ENCODE peak calls at places on chromosomes 7 and 10, in seven cellular contexts. D is IMR-90, J is heart left ventricle, O is ovary, N is A549, L is uterus, G is K562. X is an unnamed sample. For H3K4me1, the result is how much of the 10 kb centered on the place peaks cover.

GRCh38 chr10:60572511-60573194 is 183.0 kb upstream of the ANK3 start:
- DNase-seq in G (no peak), O (peak), L (no peak), J (no peak), N (no peak), D (peak), X (peak)

GRCh38 chr10:21359202-21359601 is 166.3 kb downstream of the SKIDA1 start:
- DNase-seq in L (no peak), D (no peak), O (no peak), N (no peak), G (no peak), J (no peak), X (no peak)

GRCh38 chr7:27930910-27931476 is 191.0 kb downstream of the TAX1BP1 start:
- DNase-seq in J (no peak), L (no peak), N (no peak), O (no peak), D (no peak), G (no peak), X (no peak)

GRCh38 chr7:70588151-70588550 is 543.8 kb upstream of the GALNT17 start:
- DNase-seq in L (no peak), G (no peak), D (no peak), J (no peak), O (no peak), N (no peak), X (no peak)

GRCh38 chr7:150753826-150754603 is 16.8 kb downstream of the GIMAP5 start:
- DNase-seq in D (no peak), O (no peak), L (no peak), G (peak), J (no peak), N (no peak), X (no peak)

GRCh38 chr7:128891942-128892269 is 18.6 kb downstream of the KCP start:
- DNase-seq in O (no peak), G (no peak), L (no peak), J (no peak), N (no peak), D (no peak), X (no peak)

GRCh38 chr10:117184296-117184695 is 13.0 kb upstream of the KCNK18 start:
- DNase-seq in G (no peak), N (no peak), D (no peak), L (no peak), J (no peak), O (no peak), X (no peak)

GRCh38 chr7:134546903-134547737 is 1.8 kb upstream of the AKR1B15 start:
- DNase-seq in O (peak), L (peak), D (peak), G (peak), J (peak), N (peak), X (peak)

GRCh38 chr7:150955519-150956394 is 22.4 kb downstream of the KCNH2 start:
- DNase-seq in O (peak), D (peak), J (peak), L (peak), N (no peak), G (peak), X (no peak)

GRCh38 chr10:8061274-8062211 is 7.1 kb downstream of the GATA3 start:
- DNase-seq in N (no peak), D (no peak), G (peak), L (no peak), O (no peak), J (no peak), X (no peak)

GRCh38 chr10:75726522-75727493 is 295.4 kb downstream of the LRMDA start:
- DNase-seq in J (no peak), N (no peak), G (no peak), O (no peak), D (no peak), L (no peak), X (no peak)

GRCh38 chr10:17073720-17074547 is 55.7 kb downstream of the CUBN start:
- DNase-seq in L (no peak), J (no peak), G (no peak), N (no peak), O (no peak), D (no peak), X (no peak)

GRCh38 chr10:103648231-103648950 is 154.9 kb downstream of the NEURL1 start:
- DNase-seq in J (no peak), G (no peak), N (no peak), D (no peak), L (no peak), O (no peak), X (no peak)

GRCh38 chr7:22354462-22354861 is 2.5 kb downstream of the RAPGEF5 start:
- DNase-seq in O (no peak), L (no peak), N (no peak), G (no peak), D (no peak), J (no peak), X (no peak)

DNA sequence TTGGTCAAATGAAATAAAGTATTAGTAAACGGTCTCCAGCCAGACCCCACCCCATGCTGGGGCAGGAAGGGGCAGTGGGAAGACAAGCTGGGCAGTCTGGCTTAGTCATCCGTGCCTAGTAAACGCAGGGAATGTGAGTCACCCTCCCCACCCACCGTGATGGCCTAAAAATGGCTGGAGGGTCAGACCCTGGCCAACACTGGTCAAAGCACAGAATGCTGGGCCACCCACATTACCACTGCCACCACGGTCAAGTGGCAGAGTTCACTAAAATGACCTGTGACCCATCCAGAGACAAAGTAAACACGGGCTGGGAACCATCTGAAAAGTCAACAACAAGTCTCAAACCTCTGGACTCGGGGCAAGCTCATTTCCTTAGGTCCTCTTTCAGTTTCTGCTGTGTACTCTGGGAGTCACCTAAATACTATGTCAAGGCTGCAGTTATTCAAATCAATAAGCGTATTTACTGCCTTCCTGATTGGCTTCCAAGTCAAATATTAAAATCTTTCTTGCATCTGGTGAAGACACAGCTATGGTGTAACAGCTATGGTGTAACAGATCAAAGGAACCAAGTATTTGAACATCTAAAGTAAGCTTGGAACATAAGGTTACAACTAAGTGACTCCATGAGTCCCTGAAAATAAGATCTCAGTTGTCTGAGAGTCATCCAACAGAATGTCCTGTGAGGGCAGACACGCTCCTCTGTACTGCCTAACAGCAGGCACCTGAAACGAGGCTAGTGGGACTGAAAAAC is 3.0 kb downstream of the ZFAND2A start:
- DNase-seq in N (peak), G (no peak), J (no peak), O (no peak), D (peak), L (no peak), X (peak)
- TF ChIP-seq POLR2A in N (no peak), G (no peak), J (no peak), O (no peak), D (no peak), L (no peak), X (no peak)

GRCh38 chr10:6297951-6298381 is 95.2 kb downstream of the PFKFB3 start:
- DNase-seq in J (no peak), G (no peak), D (no peak), L (no peak), O (no peak), N (peak), X (no peak)

GRCh38 chr10:6297522-6297921 is 94.8 kb downstream of the PFKFB3 start:
- DNase-seq in D (no peak), G (no peak), L (no peak), N (peak), J (no peak), O (no peak), X (no peak)

GRCh38 chr10:6299234-6299633 is 96.5 kb downstream of the PFKFB3 start:
- DNase-seq in G (peak), D (no peak), J (no peak), O (no peak), N (peak), L (no peak), X (peak)

GRCh38 chr10:6298428-6298827 is 95.7 kb downstream of the PFKFB3 start:
- DNase-seq in O (no peak), L (no peak), G (no peak), J (no peak), D (no peak), N (no peak), X (no peak)

GRCh38 chr10:6296456-6297214 is 93.9 kb downstream of the PFKFB3 start:
- DNase-seq in D (no peak), N (peak), L (no peak), O (no peak), G (peak), J (no peak), X (no peak)
- H3K27ac ChIP-seq in D (no peak), N (peak), L (no peak), O (no peak), G (peak), J (no peak), X (no peak)

GRCh38 chr10:79055892-79056291 is 12.9 kb upstream of the ZMIZ1 start:
- DNase-seq in G (no peak), D (no peak), N (no peak), L (peak), J (peak), O (peak), X (peak)

GRCh38 chr10:79055100-79055782 is 13.5 kb upstream of the ZMIZ1 start:
- DNase-seq in J (no peak), N (no peak), O (no peak), L (peak), G (no peak), D (no peak), X (no peak)

GRCh38 chr10:79056736-79057391 is 11.9 kb upstream of the ZMIZ1 start:
- DNase-seq in J (peak), N (no peak), L (no peak), O (peak), G (no peak), D (no peak), X (peak)

GRCh38 chr10:79057481-79058275 is 11.1 kb upstream of the ZMIZ1 start:
- DNase-seq in D (no peak), J (peak), N (no peak), L (no peak), O (peak), G (no peak), X (peak)

GRCh38 chr10:79056361-79056735 is 12.4 kb upstream of the ZMIZ1 start:
- DNase-seq in L (no peak), N (no peak), O (peak), D (no peak), J (peak), G (no peak), X (peak)
- H3K4me1 ChIP-seq in L (under half), N (under half), O (under half), D (under half), J (under half), G (under half), X (under half)

GRCh38 chr10:13984647-13985155 is 346.0 kb downstream of the FRMD4A start:
- DNase-seq in J (no peak), D (peak), L (no peak), O (no peak), G (no peak), N (peak), X (no peak)

GRCh38 chr10:13990918-13991317 is 339.8 kb downstream of the FRMD4A start:
- DNase-seq in J (no peak), N (no peak), G (no peak), D (peak), O (peak), L (no peak), X (no peak)

GRCh38 chr10:13990392-13990805 is 340.3 kb downstream of the FRMD4A start:
- DNase-seq in O (peak), D (peak), N (no peak), G (no peak), J (no peak), L (peak), X (no peak)

GRCh38 chr10:13989616-13990015 is 341.1 kb downstream of the FRMD4A start:
- DNase-seq in O (no peak), L (no peak), D (no peak), G (no peak), N (no peak), J (no peak), X (no peak)

GRCh38 chr10:13987472-13987871 is 343.3 kb downstream of the FRMD4A start:
- DNase-seq in D (peak), O (no peak), G (no peak), J (no peak), N (peak), L (no peak), X (no peak)
- TF ChIP-seq POLR2A in D (no peak), O (no peak), G (no peak), J (no peak), N (no peak), L (no peak), X (no peak)

GRCh38 chr10:27744478-27745379 is 890 bp downstream of the MKX start:
- DNase-seq in J (peak), L (peak), O (peak), N (peak), G (no peak), D (peak), X (peak)

GRCh38 chr10:27747096-27747451 is 1.5 kb upstream of the MKX start:
- DNase-seq in N (peak), L (no peak), D (peak), O (no peak), G (no peak), J (no peak), X (no peak)

GRCh38 chr10:27745719-27746363 is at the start of gene MKX:
- DNase-seq in L (peak), D (peak), N (peak), J (peak), O (peak), G (no peak), X (peak)

GRCh38 chr10:27745380-27745718 is 270 bp downstream of the MKX start:
- DNase-seq in O (no peak), L (no peak), G (no peak), J (no peak), D (no peak), N (no peak), X (no peak)

DNA sequence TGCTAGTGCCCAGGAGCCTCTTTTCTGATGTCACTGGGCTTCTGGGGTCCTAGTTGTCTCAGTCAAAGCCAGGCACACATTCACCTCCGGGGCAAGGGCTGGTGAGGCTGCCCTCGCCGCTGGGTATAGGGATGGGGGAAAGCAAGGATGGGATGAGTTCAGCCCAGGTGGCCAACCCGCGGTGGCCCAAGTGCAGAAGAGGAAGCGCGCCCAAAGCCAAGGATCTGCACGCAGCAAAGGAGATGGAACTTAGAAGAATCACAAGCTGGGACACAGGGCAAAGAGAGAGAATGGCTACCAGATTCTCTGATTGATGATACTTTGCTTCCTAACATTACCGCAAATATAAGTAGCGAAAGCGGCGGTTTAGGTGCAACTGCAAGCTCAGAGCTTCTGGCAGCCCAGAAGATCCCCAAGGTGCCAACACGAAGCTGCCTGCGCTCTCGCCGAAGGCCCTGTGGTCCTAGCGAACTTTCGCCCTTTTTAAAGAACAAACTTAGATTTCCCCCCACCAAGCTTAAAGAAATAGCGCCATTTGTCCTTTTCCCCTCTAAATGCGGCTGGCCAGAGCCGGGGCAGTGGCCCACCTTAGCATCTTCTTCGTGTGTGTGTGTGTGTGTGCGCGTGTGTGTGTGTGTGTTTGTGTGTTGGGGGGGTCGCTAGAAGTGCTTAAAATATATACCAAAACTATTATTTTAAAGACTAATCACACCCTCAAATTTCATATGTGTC is 911 bp upstream of the MKX start:
- DNase-seq in G (no peak), L (no peak), J (no peak), N (peak), O (no peak), D (no peak), X (no peak)
- H3K27ac ChIP-seq in G (no peak), L (no peak), J (no peak), N (no peak), O (peak), D (no peak), X (no peak)

GRCh38 chr7:104984591-104985258 is 29.3 kb upstream of the KMT2E start:
- DNase-seq in G (no peak), J (no peak), D (no peak), N (no peak), L (no peak), O (no peak), X (no peak)
- H3K4me1 ChIP-seq in G (under half), J (half or more), D (under half), N (under half), L (under half), O (under half), X (under half)

GRCh38 chr10:62719058-62719457 is 85.5 kb upstream of the ADO start:
- DNase-seq in O (no peak), J (no peak), G (no peak), N (no peak), L (no peak), D (no peak), X (no peak)
- TF ChIP-seq POLR2A in O (no peak), J (no peak), G (no peak), N (no peak), L (no peak), D (no peak), X (no peak)

DNA sequence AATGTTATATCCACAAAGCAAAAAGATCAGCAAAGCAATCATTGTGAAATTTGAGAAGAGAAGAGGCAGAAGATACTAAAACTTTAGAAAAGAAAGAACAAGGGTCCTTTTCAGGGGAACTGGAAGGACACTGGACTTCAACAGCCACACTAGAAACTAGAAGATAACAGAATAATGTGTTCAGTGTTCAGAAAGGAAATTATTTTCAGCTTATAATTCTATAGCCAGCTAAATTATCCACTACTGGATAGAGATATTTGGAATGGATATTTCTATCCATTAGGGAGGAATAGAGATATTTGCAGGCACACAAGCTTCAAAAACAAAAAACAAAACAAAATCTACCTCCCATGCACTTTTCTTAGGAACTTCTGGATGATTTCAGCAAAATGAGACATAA is 12.8 kb downstream of the ANXA11 start:
- DNase-seq in O (no peak), N (no peak), L (no peak), J (no peak), D (no peak), G (no peak), X (no peak)
- H3K27ac ChIP-seq in O (no peak), N (no peak), L (no peak), J (no peak), D (no peak), G (no peak), X (no peak)

GRCh38 chr7:105309235-105310156 is 79.2 kb downstream of the SRPK2 start:
- DNase-seq in G (peak), N (no peak), D (no peak), J (no peak), O (no peak), L (no peak), X (no peak)
- H3K4me1 ChIP-seq in G (under half), N (under half), D (under half), J (under half), O (under half), L (under half), X (under half)

DNA sequence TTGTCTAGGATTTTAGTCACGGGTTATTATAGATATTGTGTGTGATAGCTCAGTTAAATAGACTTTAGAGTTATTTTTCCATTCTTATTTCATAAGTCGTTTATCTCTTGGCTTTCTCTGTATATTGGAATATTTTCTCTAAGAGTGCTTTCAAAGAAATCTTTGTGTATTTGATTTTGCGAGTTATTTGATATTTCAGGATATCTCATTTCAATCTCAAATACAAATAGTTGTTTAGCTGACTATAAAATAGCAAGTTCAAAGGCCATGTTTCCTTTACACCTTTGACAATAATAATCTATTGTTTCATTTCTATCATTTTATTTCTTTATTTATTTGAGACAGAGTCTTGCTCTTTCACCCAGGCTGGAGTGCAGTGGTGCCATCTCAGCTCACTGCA is 55.9 kb downstream of the STK31 start:
- DNase-seq in J (no peak), O (no peak), L (no peak), N (no peak), D (no peak), G (no peak), X (no peak)
- TF ChIP-seq POLR2A in J (no peak), O (no peak), L (no peak), N (no peak), D (no peak), G (no peak), X (no peak)